ENCODE peak calls at places on chromosomes 16 and 17, in nine cellular contexts. J is hepatocyte, S is HCT116, O is neural progenitor cell, D is OCI-LY7, M is MM.1S, B is SK-N-SH, Q is GM23338, N is PC-3. R is an unnamed sample. For H3K4me1, the result is how much of the 10 kb centered on the place peaks cover.

GRCh38 chr16:89322381-89323119 is 105.0 kb downstream of the ZNF778 start:
- DNase-seq in J (peak), S (no peak), O (peak), D (no peak), M (no peak), B (peak), Q (peak), N (peak), R (peak)

GRCh38 chr16:82603784-82604411 is 22.9 kb upstream of the CDH13 start:
- DNase-seq in J (peak), S (peak), O (peak), D (peak), M (no peak), B (no peak), Q (peak), N (peak), R (peak)

GRCh38 chr17:76370261-76370993 is 14.0 kb upstream of the SPHK1 start:
- DNase-seq in J (no peak), S (no peak), O (no peak), D (peak), M (no peak), B (peak), Q (peak), N (peak), R (peak)

GRCh38 chr16:4936181-4936990 is 562 bp downstream of the PPL start:
- DNase-seq in J (peak), S (no peak), O (peak), D (no peak), M (no peak), B (peak), Q (peak), N (peak), R (peak)

GRCh38 chr17:79243996-79244395 is 169.4 kb downstream of the ENGASE start:
- DNase-seq in J (no peak), S (no peak), O (no peak), D (no peak), M (no peak), B (no peak), Q (no peak), N (no peak), R (no peak)

GRCh38 chr17:40541873-40542561 is 23.3 kb downstream of the CCR7 start:
- DNase-seq in J (no peak), S (no peak), O (no peak), D (no peak), M (no peak), B (no peak), Q (no peak), N (no peak), R (peak)

GRCh38 chr17:50129946-50130777 is at the start of gene SAMD14:
- DNase-seq in J (peak), S (no peak), O (peak), D (no peak), M (no peak), B (peak), Q (peak), N (no peak), R (peak)

GRCh38 chr17:15456972-15457722 is 10.3 kb downstream of the CDRT4 start:
- DNase-seq in J (peak), S (no peak), O (no peak), D (no peak), M (no peak), B (peak), Q (no peak), N (peak), R (peak)

GRCh38 chr16:70520612-70521297 is 2.6 kb downstream of the COG4 start:
- DNase-seq in J (no peak), S (no peak), O (no peak), D (no peak), M (no peak), B (no peak), Q (no peak), N (peak), R (peak)

GRCh38 chr17:42286411-42287295 is 1.6 kb upstream of the STAT5A start:
- DNase-seq in J (no peak), S (no peak), O (no peak), D (no peak), M (no peak), B (peak), Q (no peak), N (no peak), R (peak)

GRCh38 chr17:32117399-32117798 is 24.9 kb upstream of the RHOT1 start:
- DNase-seq in J (no peak), S (no peak), O (no peak), D (no peak), M (no peak), B (no peak), Q (no peak), N (no peak), R (no peak)

GRCh38 chr17:8896641-8897635 is 29.5 kb upstream of the PIK3R6 start:
- DNase-seq in J (no peak), S (no peak), O (no peak), D (no peak), M (no peak), B (no peak), Q (no peak), N (no peak), R (no peak)

GRCh38 chr17:4087911-4088693 is 54.7 kb downstream of the ZZEF1 start:
- DNase-seq in J (no peak), S (no peak), O (no peak), D (no peak), M (no peak), B (no peak), Q (no peak), N (peak), R (peak)

GRCh38 chr17:74116087-74116717 is 87.3 kb upstream of the RPL38 start:
- DNase-seq in J (peak), S (no peak), O (no peak), D (no peak), M (no peak), B (no peak), Q (no peak), N (no peak), R (peak)

GRCh38 chr17:34725740-34726139 is 146.4 kb downstream of the TMEM132E start:
- DNase-seq in J (no peak), S (no peak), O (no peak), D (no peak), M (no peak), B (no peak), Q (no peak), N (no peak), R (no peak)

GRCh38 chr17:34723875-34724274 is 144.5 kb downstream of the TMEM132E start:
- DNase-seq in J (no peak), S (no peak), O (no peak), D (no peak), M (no peak), B (no peak), Q (no peak), N (no peak), R (no peak)

GRCh38 chr17:34726536-34727384 is 147.4 kb downstream of the TMEM132E start:
- DNase-seq in J (no peak), S (no peak), O (no peak), D (no peak), M (no peak), B (peak), Q (no peak), N (no peak), R (no peak)

GRCh38 chr17:34727601-34728000 is 148.2 kb downstream of the TMEM132E start:
- DNase-seq in J (no peak), S (no peak), O (no peak), D (no peak), M (no peak), B (no peak), Q (no peak), N (no peak), R (no peak)

GRCh38 chr17:34725008-34725407 is 145.6 kb downstream of the TMEM132E start:
- DNase-seq in J (no peak), S (no peak), O (no peak), D (no peak), M (no peak), B (no peak), Q (no peak), N (no peak), R (no peak)
- H3K4me2 ChIP-seq in J (no peak), S (no peak), O (no peak), D (no peak), M (no peak), B (no peak), Q (no peak), N (no peak), R (no peak)

GRCh38 chr16:12199524-12199923 is 223.0 kb downstream of the SNX29 start:
- DNase-seq in J (peak), S (no peak), O (peak), D (no peak), M (no peak), B (no peak), Q (peak), N (no peak), R (no peak)
- TF ChIP-seq EZH2phosphoT487 in J (no peak), S (no peak), O (no peak), D (no peak), M (no peak), B (no peak), Q (no peak), N (no peak), R (no peak)

GRCh38 chr16:53090591-53091507 is 36.1 kb downstream of the CHD9 start:
- DNase-seq in J (peak), S (no peak), O (peak), D (peak), M (peak), B (peak), Q (no peak), N (no peak), R (peak)
- H3K4me1 ChIP-seq in J (half or more), S (under half), O (under half), D (half or more), M (half or more), B (under half), Q (half or more), N (under half), R (under half)

DNA sequence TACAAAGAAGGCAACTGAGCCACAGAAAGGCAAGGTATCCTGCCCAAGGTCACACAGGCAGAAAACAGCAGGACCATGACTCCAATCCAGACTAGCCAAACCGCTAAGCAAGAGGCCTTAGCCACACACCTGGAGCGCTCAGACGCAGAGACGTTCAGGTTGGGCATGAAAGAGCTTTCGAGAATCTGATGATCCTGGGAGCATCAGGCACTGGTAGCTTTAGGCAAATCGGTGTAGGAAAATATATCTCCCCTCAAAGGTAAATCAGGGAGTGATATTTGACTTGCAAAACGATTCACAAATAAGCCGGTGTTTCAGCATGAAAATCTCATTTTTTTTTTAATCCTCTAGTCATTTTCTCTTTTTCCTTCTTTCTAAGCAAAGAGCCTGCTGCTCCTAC is 279.0 kb downstream of the MRTFB start:
- DNase-seq in J (no peak), S (no peak), O (no peak), D (peak), M (no peak), B (no peak), Q (no peak), N (no peak), R (no peak)
- H3K4me2 ChIP-seq in J (no peak), S (no peak), O (no peak), D (peak), M (no peak), B (no peak), Q (no peak), N (no peak), R (no peak)

GRCh38 chr17:60393840-60394529 is 2.1 kb upstream of the USP32 start:
- DNase-seq in J (no peak), S (no peak), O (peak), D (no peak), M (no peak), B (no peak), Q (no peak), N (no peak), R (no peak)

GRCh38 chr17:60390881-60391418 is 983 bp downstream of the USP32 start:
- DNase-seq in J (peak), S (no peak), O (peak), D (peak), M (no peak), B (peak), Q (no peak), N (peak), R (peak)

GRCh38 chr17:60391419-60392041 is 403 bp downstream of the USP32 start:
- DNase-seq in J (peak), S (no peak), O (peak), D (no peak), M (no peak), B (no peak), Q (peak), N (no peak), R (no peak)

GRCh38 chr17:60392042-60392844 is at the start of gene USP32:
- DNase-seq in J (peak), S (peak), O (peak), D (peak), M (peak), B (peak), Q (peak), N (peak), R (peak)

DNA sequence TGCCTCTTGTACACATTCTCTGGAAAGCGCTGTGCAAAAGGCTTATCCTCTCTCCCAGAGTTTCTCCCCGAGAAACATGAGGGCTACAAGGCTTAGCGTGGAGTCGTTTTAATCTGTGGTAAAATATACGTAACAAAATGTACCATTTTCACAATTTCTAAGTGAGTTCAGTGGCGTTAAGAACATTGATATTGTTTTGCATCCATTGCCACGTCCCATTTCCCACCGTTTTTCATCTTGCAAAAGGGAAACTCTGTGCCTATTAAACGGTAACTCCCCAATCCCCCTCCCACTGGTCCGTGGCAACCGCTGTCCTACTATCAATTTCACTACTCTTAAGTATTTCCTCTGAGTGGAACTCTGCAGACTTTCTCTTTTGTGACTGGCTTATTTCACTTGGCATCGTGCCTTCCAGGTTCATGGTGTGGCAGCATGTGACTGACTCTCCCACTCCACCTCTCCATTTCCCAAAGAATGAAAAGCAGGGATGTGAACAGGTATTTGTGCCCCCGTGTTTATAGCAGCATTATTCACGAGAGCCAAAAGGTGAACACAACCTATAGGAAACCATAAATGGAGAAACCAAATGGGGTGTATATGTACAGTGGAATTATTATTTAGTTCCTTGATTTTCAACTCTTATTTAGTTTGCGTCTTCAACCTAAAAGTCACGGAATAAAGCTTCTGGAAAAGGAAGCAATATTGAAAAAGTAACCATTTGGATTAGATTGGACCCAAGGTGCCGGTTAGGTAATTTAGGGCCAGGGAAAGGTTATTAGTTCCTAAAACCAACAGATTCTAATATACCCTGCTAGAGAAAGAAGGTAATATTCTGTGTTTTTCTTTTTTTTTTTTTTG is 1.1 kb upstream of the USP32 start:
- DNase-seq in J (peak), S (peak), O (peak), D (peak), M (peak), B (peak), Q (peak), N (peak), R (peak)
- TF ChIP-seq EZH2phosphoT487 in J (no peak), S (no peak), O (no peak), D (no peak), M (no peak), B (no peak), Q (no peak), N (no peak), R (no peak)

GRCh38 chr16:87874639-87875472 is 5.5 kb upstream of the SLC7A5 start:
- DNase-seq in J (no peak), S (no peak), O (no peak), D (no peak), M (no peak), B (no peak), Q (peak), N (no peak), R (no peak)
- H3K4me1 ChIP-seq in J (under half), S (under half), O (under half), D (under half), M (under half), B (under half), Q (half or more), N (under half), R (under half)